ENCODE peak calls at places on chromosomes 16 and 17, in eight cellular contexts. E is stimulated activated naive CD8-positive, alpha-beta T cell treated with anti-CD3 and anti-CD28 coated beads, Interleukin-15, Interleukin-2, amounts not matched to agents 100 U/mL and 50 U/mL, for 24 hours; Q is HTR-8/SVneo; W is T-helper 17 cell; L is NCI-H1048; S is GM04503; A is skeletal muscle cell; O is retina. V is an unnamed sample.

GRCh38 chr17:61733021-61733420 is 130.3 kb downstream of the BRIP1 start:
- DNase-seq in E (no peak), Q (no peak), W (no peak), L (no peak), S (no peak), A (no peak), O (no peak), V (no peak)

GRCh38 chr17:51590071-51590470 is 329.7 kb downstream of the UTP18 start:
- DNase-seq in E (no peak), Q (no peak), W (no peak), L (no peak), S (no peak), A (no peak), O (no peak), V (no peak)

GRCh38 chr17:63498621-63499195 is 21.8 kb downstream of the ACE start:
- DNase-seq in E (no peak), Q (no peak), W (no peak), L (no peak), S (peak), A (no peak), O (no peak), V (no peak)

GRCh38 chr16:57720142-57720575 is 15.4 kb upstream of the KATNB1 start:
- DNase-seq in E (peak), Q (peak), W (no peak), L (no peak), S (peak), A (no peak), O (no peak), V (peak)

GRCh38 chr16:23368469-23368868 is 66.4 kb downstream of the SCNN1B start:
- DNase-seq in E (no peak), Q (no peak), W (no peak), L (no peak), S (no peak), A (no peak), O (no peak), V (no peak)

GRCh38 chr16:89482824-89483220 is 7.5 kb downstream of the ANKRD11 start:
- DNase-seq in E (no peak), Q (no peak), W (no peak), L (no peak), S (no peak), A (no peak), O (no peak), V (no peak)

GRCh38 chr16:53924311-53924860 is 220.4 kb downstream of the FTO start:
- DNase-seq in E (no peak), Q (no peak), W (no peak), L (no peak), S (no peak), A (no peak), O (no peak), V (no peak)

GRCh38 chr16:79994413-79994812 is 393.9 kb upstream of the MAF start:
- DNase-seq in E (no peak), Q (no peak), W (no peak), L (no peak), S (no peak), A (no peak), O (peak), V (no peak)

GRCh38 chr16:48158296-48158695 is 2.5 kb upstream of the ABCC12 start:
- DNase-seq in E (peak), Q (peak), W (no peak), L (no peak), S (no peak), A (peak), O (no peak), V (peak)

GRCh38 chr16:65540913-65541312 is 419.1 kb upstream of the CDH11 start:
- DNase-seq in E (no peak), Q (no peak), W (no peak), L (no peak), S (no peak), A (no peak), O (no peak), V (no peak)

GRCh38 chr16:61831351-61831933 is 204.8 kb downstream of the CDH8 start:
- DNase-seq in E (no peak), Q (no peak), W (no peak), L (no peak), S (no peak), A (no peak), O (no peak), V (no peak)

GRCh38 chr17:159609-160008 is 21.8 kb downstream of the DOC2B start:
- DNase-seq in E (no peak), Q (no peak), W (no peak), L (no peak), S (no peak), A (no peak), O (no peak), V (no peak)

GRCh38 chr17:56629450-56630187 is 36.1 kb downstream of the NOG start:
- DNase-seq in E (peak), Q (peak), W (no peak), L (no peak), S (no peak), A (no peak), O (no peak), V (no peak)

GRCh38 chr16:75204410-75204758 is 2.6 kb downstream of the CTRB2 start:
- DNase-seq in E (no peak), Q (no peak), W (no peak), L (no peak), S (no peak), A (no peak), O (no peak), V (peak)

GRCh38 chr17:78081551-78081950 is 47.0 kb downstream of the TMC6 start:
- DNase-seq in E (no peak), Q (no peak), W (no peak), L (no peak), S (no peak), A (no peak), O (no peak), V (no peak)

GRCh38 chr17:41530062-41531048 is 2.2 kb upstream of the KRT19 start:
- DNase-seq in E (no peak), Q (peak), W (no peak), L (no peak), S (peak), A (peak), O (no peak), V (no peak)

GRCh38 chr17:7951143-7951792 is 19.3 kb downstream of the CNTROB start:
- DNase-seq in E (peak), Q (no peak), W (no peak), L (no peak), S (no peak), A (no peak), O (no peak), V (peak)

GRCh38 chr16:85464342-85465305 is 148.5 kb upstream of the GSE1 start:
- DNase-seq in E (no peak), Q (no peak), W (no peak), L (no peak), S (no peak), A (no peak), O (no peak), V (no peak)

GRCh38 chr16:24816688-24817087 is 29.1 kb upstream of the SLC5A11 start:
- DNase-seq in E (no peak), Q (no peak), W (no peak), L (no peak), S (no peak), A (no peak), O (no peak), V (no peak)

GRCh38 chr17:41687828-41688640 is 651 bp upstream of the EIF1 start:
- DNase-seq in E (peak), Q (peak), W (no peak), L (no peak), S (no peak), A (no peak), O (no peak), V (no peak)

GRCh38 chr17:45296003-45296832 is 20.6 kb downstream of the MAP3K14 start:
- DNase-seq in E (no peak), Q (peak), W (no peak), L (no peak), S (no peak), A (no peak), O (no peak), V (no peak)

GRCh38 chr16:5024632-5025031 is 9.1 kb downstream of the NAGPA start:
- DNase-seq in E (no peak), Q (peak), W (no peak), L (no peak), S (no peak), A (no peak), O (no peak), V (no peak)

GRCh38 chr17:80859004-80859941 is 132.4 kb upstream of the CHMP6 start:
- DNase-seq in E (no peak), Q (no peak), W (no peak), L (no peak), S (peak), A (peak), O (no peak), V (no peak)

GRCh38 chr17:55496094-55496881 is 15.0 kb downstream of the SMIM36 start:
- DNase-seq in E (no peak), Q (peak), W (no peak), L (no peak), S (no peak), A (peak), O (no peak), V (no peak)

GRCh38 chr16:86570542-86571196 is 4.0 kb downstream of the FOXC2 start:
- DNase-seq in E (no peak), Q (no peak), W (no peak), L (no peak), S (no peak), A (no peak), O (peak), V (no peak)

GRCh38 chr16:79403534-79403933 is 197.0 kb downstream of the MAF start:
- DNase-seq in E (no peak), Q (no peak), W (no peak), L (no peak), S (no peak), A (no peak), O (no peak), V (no peak)

GRCh38 chr17:4594406-4595349 is 10.3 kb downstream of the SMTNL2 start:
- DNase-seq in E (peak), Q (no peak), W (no peak), L (no peak), S (no peak), A (no peak), O (peak), V (peak)

GRCh38 chr16:74709477-74709877 is 8.8 kb upstream of the MLKL start:
- DNase-seq in E (peak), Q (peak), W (peak), L (no peak), S (no peak), A (peak), O (peak), V (peak)

GRCh38 chr17:79306688-79307323 is 232.2 kb downstream of the ENGASE start:
- DNase-seq in E (no peak), Q (no peak), W (no peak), L (no peak), S (no peak), A (no peak), O (no peak), V (no peak)

GRCh38 chr16:61555718-61556441 is 480.4 kb downstream of the CDH8 start:
- DNase-seq in E (no peak), Q (no peak), W (no peak), L (no peak), S (no peak), A (no peak), O (no peak), V (no peak)

GRCh38 chr17:73091770-73092517 is 544 bp downstream of the SLC39A11 start:
- DNase-seq in E (no peak), Q (peak), W (no peak), L (no peak), S (no peak), A (no peak), O (peak), V (peak)

GRCh38 chr16:84065536-84066132 is 23.0 kb upstream of the SLC38A8 start:
- DNase-seq in E (peak), Q (peak), W (no peak), L (no peak), S (no peak), A (no peak), O (peak), V (no peak)

GRCh38 chr16:50152386-50152806 is 710 bp upstream of the TENT4B start:
- DNase-seq in E (peak), Q (peak), W (no peak), L (no peak), S (no peak), A (no peak), O (no peak), V (peak)

GRCh38 chr17:36999475-36999874 is 50.7 kb downstream of the AATF start:
- DNase-seq in E (no peak), Q (no peak), W (no peak), L (no peak), S (no peak), A (no peak), O (no peak), V (no peak)

GRCh38 chr17:1769826-1770477 is 8.1 kb downstream of the SERPINF1 start:
- DNase-seq in E (peak), Q (no peak), W (no peak), L (no peak), S (no peak), A (no peak), O (peak), V (no peak)

GRCh38 chr17:4516740-4517139 is 18.1 kb downstream of the SPNS2 start:
- DNase-seq in E (no peak), Q (no peak), W (no peak), L (no peak), S (no peak), A (no peak), O (no peak), V (no peak)

GRCh38 chr17:60139438-60140285 is 10.1 kb upstream of the CA4 start:
- DNase-seq in E (peak), Q (peak), W (peak), L (peak), S (no peak), A (no peak), O (peak), V (peak)